ENCODE peak calls at places on chromosomes 7 and 10, in five cellular contexts. Z is ovary, D is colonic mucosa, G is psoas muscle, J is neuronal stem cell. Q is an unnamed sample. For H3K4me1, the result is how much of the 10 kb centered on the place peaks cover.

GRCh38 chr7:71716741-71717140 is 584.8 kb downstream of the GALNT17 start:
- DNase-seq in Z (no peak), D (no peak), G (no peak), J (no peak), Q (no peak)

GRCh38 chr10:103969857-103970627 is 3.1 kb downstream of the SLK start:
- DNase-seq in Z (no peak), D (no peak), G (no peak), J (no peak), Q (no peak)

GRCh38 chr10:90417466-90418210 is 440.2 kb downstream of the HTR7 start:
- DNase-seq in Z (no peak), D (no peak), G (no peak), J (no peak), Q (no peak)

GRCh38 chr10:5491477-5491876 is 7.9 kb downstream of the CALML5 start:
- DNase-seq in Z (no peak), D (no peak), G (peak), J (no peak), Q (no peak)

GRCh38 chr7:16649196-16649595 is 3.2 kb downstream of the BZW2 start:
- DNase-seq in Z (no peak), D (no peak), G (no peak), J (no peak), Q (no peak)

GRCh38 chr10:24811906-24812305 is 88.2 kb upstream of the ARHGAP21 start:
- DNase-seq in Z (no peak), D (no peak), G (no peak), J (no peak), Q (no peak)

GRCh38 chr7:157599491-157599890 is 262.7 kb downstream of the DNAJB6 start:
- DNase-seq in Z (no peak), D (no peak), G (no peak), J (no peak), Q (no peak)

GRCh38 chr7:66529889-66530615 is 98.6 kb upstream of the KCTD7 start:
- DNase-seq in Z (no peak), D (no peak), G (no peak), J (peak), Q (no peak)

GRCh38 chr7:27238979-27239779 is 3.4 kb upstream of the EVX1 start:
- DNase-seq in Z (no peak), D (no peak), G (no peak), J (no peak), Q (no peak)

GRCh38 chr10:93790454-93790853 is 32.7 kb downstream of the LGI1 start:
- DNase-seq in Z (no peak), D (no peak), G (no peak), J (peak), Q (no peak)

GRCh38 chr10:35895331-35895730 is 253.2 kb upstream of the FZD8 start:
- DNase-seq in Z (no peak), D (no peak), G (no peak), J (no peak), Q (no peak)

DNA sequence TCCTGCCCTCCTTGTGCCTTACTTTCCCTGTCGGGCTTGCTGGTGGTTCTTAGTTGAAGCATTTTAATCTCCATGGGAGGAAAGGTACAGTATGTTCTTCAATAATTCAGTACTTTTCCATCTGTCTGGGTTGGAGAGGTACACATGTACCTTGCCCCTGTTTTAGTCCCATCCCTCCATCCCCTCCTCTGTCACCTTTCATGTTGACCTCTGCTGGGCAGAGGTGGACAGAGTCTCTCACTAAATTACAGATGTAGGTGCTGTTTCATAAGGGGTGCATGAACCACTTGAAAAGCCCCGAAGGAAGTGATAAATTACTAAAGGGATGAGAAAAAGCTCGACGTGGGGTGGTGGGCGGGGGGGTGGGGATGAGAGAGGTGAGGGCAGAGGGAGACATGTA is 5.4 kb downstream of the AGFG2 start:
- DNase-seq in Z (no peak), D (no peak), G (no peak), J (no peak), Q (no peak)
- H3K4me1 ChIP-seq in Z (half or more), D (under half), G (under half), J (under half), Q (under half)

DNA sequence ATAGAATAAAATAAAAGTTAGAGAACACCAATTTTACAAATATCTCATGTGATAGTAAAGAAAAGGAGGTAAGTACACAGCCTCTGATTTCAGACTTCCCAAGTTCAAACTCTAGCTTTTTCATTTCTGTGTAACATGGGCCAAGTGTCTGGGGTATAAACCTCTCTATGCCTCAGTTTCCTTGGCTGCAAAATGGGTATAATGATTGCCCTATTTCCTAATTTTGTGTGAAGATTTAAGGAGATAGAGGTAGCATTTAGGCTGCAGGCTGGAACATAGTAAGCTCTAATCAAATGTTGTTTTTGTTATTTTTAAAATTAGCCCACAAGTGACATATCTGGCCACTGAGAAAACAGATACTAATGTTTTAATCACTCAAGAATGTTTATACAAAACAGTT is 26.1 kb upstream of the EPC1 start:
- DNase-seq in Z (no peak), D (no peak), G (no peak), J (no peak), Q (no peak)
- H3K27ac ChIP-seq in Z (no peak), D (no peak), G (no peak), J (no peak), Q (no peak)

GRCh38 chr10:33252324-33252723 is 82.1 kb downstream of the NRP1 start:
- DNase-seq in Z (no peak), D (no peak), G (no peak), J (no peak), Q (no peak)
- H3K4me1 ChIP-seq in Z (under half), D (under half), G (under half), J (under half), Q (under half)

GRCh38 chr10:33410860-33411234 is 76.4 kb upstream of the NRP1 start:
- DNase-seq in Z (no peak), D (no peak), G (no peak), J (no peak), Q (no peak)

GRCh38 chr10:33414841-33415240 is 80.4 kb upstream of the NRP1 start:
- DNase-seq in Z (no peak), D (no peak), G (no peak), J (no peak), Q (no peak)

GRCh38 chr10:33413093-33413442 is 78.6 kb upstream of the NRP1 start:
- DNase-seq in Z (no peak), D (no peak), G (no peak), J (no peak), Q (no peak)

GRCh38 chr10:33410096-33410859 is 75.8 kb upstream of the NRP1 start:
- DNase-seq in Z (no peak), D (no peak), G (no peak), J (no peak), Q (no peak)

GRCh38 chr10:33412261-33413092 is 78.0 kb upstream of the NRP1 start:
- DNase-seq in Z (no peak), D (no peak), G (peak), J (no peak), Q (peak)
- H3K27ac ChIP-seq in Z (no peak), D (no peak), G (peak), J (no peak), Q (no peak)

GRCh38 chr10:60572511-60573194 is 183.0 kb upstream of the ANK3 start:
- DNase-seq in Z (peak), D (peak), G (no peak), J (peak), Q (no peak)

GRCh38 chr10:60570941-60571340 is 181.3 kb upstream of the ANK3 start:
- DNase-seq in Z (no peak), D (no peak), G (no peak), J (no peak), Q (no peak)

GRCh38 chr10:60570272-60570865 is 180.7 kb upstream of the ANK3 start:
- DNase-seq in Z (no peak), D (no peak), G (no peak), J (no peak), Q (no peak)

GRCh38 chr10:60566027-60566575 is 176.4 kb upstream of the ANK3 start:
- DNase-seq in Z (no peak), D (no peak), G (no peak), J (no peak), Q (no peak)

GRCh38 chr10:60569681-60570080 is 180.0 kb upstream of the ANK3 start:
- DNase-seq in Z (no peak), D (no peak), G (no peak), J (no peak), Q (no peak)
- H3K4me1 ChIP-seq in Z (under half), D (under half), G (under half), J (under half), Q (under half)

GRCh38 chr10:14415676-14416307 is 85.1 kb upstream of the FRMD4A start:
- DNase-seq in Z (no peak), D (no peak), G (no peak), J (no peak), Q (no peak)

GRCh38 chr10:14412624-14413023 is 81.9 kb upstream of the FRMD4A start:
- DNase-seq in Z (no peak), D (no peak), G (no peak), J (no peak), Q (no peak)

GRCh38 chr10:14416308-14416700 is 85.6 kb upstream of the FRMD4A start:
- DNase-seq in Z (no peak), D (no peak), G (no peak), J (no peak), Q (no peak)

GRCh38 chr10:14413583-14413982 is 82.9 kb upstream of the FRMD4A start:
- DNase-seq in Z (no peak), D (no peak), G (no peak), J (no peak), Q (no peak)

GRCh38 chr10:14414901-14415300 is 84.2 kb upstream of the FRMD4A start:
- DNase-seq in Z (no peak), D (no peak), G (no peak), J (no peak), Q (no peak)
- H3K27ac ChIP-seq in Z (no peak), D (no peak), G (no peak), J (no peak), Q (no peak)

GRCh38 chr10:102608487-102608886 is 35.8 kb upstream of the TRIM8 start:
- DNase-seq in Z (no peak), D (no peak), G (no peak), J (no peak), Q (no peak)
- H3K4me1 ChIP-seq in Z (under half), D (under half), G (under half), J (under half), Q (under half)

GRCh38 chr10:131168238-131168875 is 143.2 kb downstream of the TCERG1L start:
- DNase-seq in Z (no peak), D (no peak), G (no peak), J (no peak), Q (peak)

GRCh38 chr10:131167036-131167860 is 144.3 kb downstream of the TCERG1L start:
- DNase-seq in Z (no peak), D (no peak), G (no peak), J (no peak), Q (no peak)

GRCh38 chr10:131169146-131169545 is 142.4 kb downstream of the TCERG1L start:
- DNase-seq in Z (no peak), D (no peak), G (no peak), J (no peak), Q (no peak)

GRCh38 chr10:131165092-131165491 is 146.4 kb downstream of the TCERG1L start:
- DNase-seq in Z (no peak), D (no peak), G (no peak), J (no peak), Q (no peak)

GRCh38 chr10:131166486-131166885 is 145.0 kb downstream of the TCERG1L start:
- DNase-seq in Z (no peak), D (no peak), G (no peak), J (no peak), Q (no peak)
- H3K27ac ChIP-seq in Z (no peak), D (no peak), G (no peak), J (no peak), Q (no peak)

GRCh38 chr7:107606303-107606702 is 26.3 kb downstream of the BCAP29 start:
- DNase-seq in Z (no peak), D (no peak), G (no peak), J (no peak), Q (no peak)

GRCh38 chr7:107613439-107613838 is 33.4 kb downstream of the BCAP29 start:
- DNase-seq in Z (no peak), D (no peak), G (no peak), J (no peak), Q (no peak)

GRCh38 chr7:107613948-107614347 is 33.9 kb downstream of the BCAP29 start:
- DNase-seq in Z (no peak), D (no peak), G (no peak), J (no peak), Q (no peak)

GRCh38 chr7:107609861-107610260 is 29.8 kb downstream of the BCAP29 start:
- DNase-seq in Z (no peak), D (no peak), G (no peak), J (no peak), Q (no peak)

GRCh38 chr7:107610353-107610752 is 30.3 kb downstream of the BCAP29 start:
- DNase-seq in Z (no peak), D (no peak), G (no peak), J (no peak), Q (no peak)
- H3K4me1 ChIP-seq in Z (under half), D (under half), G (under half), J (under half), Q (under half)

Q was measured in aorta.